ENCODE peak calls at places on chromosomes 16 and 17, in five cellular contexts. R is heart left ventricle, H is left lung, J is neuronal stem cell, G is foreskin keratinocyte. M is an unnamed sample.

GRCh38 chr16:85145734-85146531 is 33.7 kb upstream of the CIBAR2 start:
- DNase-seq in R (no peak), G (no peak), J (no peak), H (peak), M (no peak)

GRCh38 chr16:69481901-69482341 is 57.5 kb downstream of the CYB5B start:
- DNase-seq in H (peak), J (no peak), R (peak), G (peak), M (peak)

GRCh38 chr16:66604376-66605176 is at the start of gene CMTM3:
- DNase-seq in G (no peak), J (peak), R (peak), H (peak), M (no peak)

GRCh38 chr16:71460246-71460645 is 1.8 kb downstream of the ZNF23 start:
- DNase-seq in R (no peak), G (no peak), H (no peak), J (no peak), M (no peak)

GRCh38 chr17:17416400-17417360 is 60.1 kb upstream of the MED9 start:
- DNase-seq in R (no peak), J (no peak), G (no peak), H (no peak), M (peak)

GRCh38 chr17:4815043-4815675 is 8.2 kb downstream of the PLD2 start:
- DNase-seq in H (no peak), G (no peak), R (no peak), J (no peak), M (no peak)

GRCh38 chr16:71762186-71762585 is 37.7 kb upstream of the PHLPP2 start:
- DNase-seq in R (no peak), G (no peak), H (no peak), J (no peak), M (no peak)

GRCh38 chr17:29243792-29244191 is 2.9 kb upstream of the CRYBA1 start:
- DNase-seq in R (no peak), H (no peak), G (no peak), J (no peak), M (no peak)

GRCh38 chr16:81902025-81902424 is 109.2 kb downstream of the SDR42E1 start:
- DNase-seq in J (no peak), R (no peak), G (no peak), H (no peak), M (no peak)

GRCh38 chr16:29858974-29859373 is 4.1 kb downstream of the CDIPT start:
- DNase-seq in R (no peak), G (no peak), H (no peak), J (no peak), M (no peak)

GRCh38 chr17:72657467-72658317 is 434.8 kb downstream of the SLC39A11 start:
- DNase-seq in G (no peak), J (no peak), R (no peak), H (no peak), M (no peak)

GRCh38 chr16:5900046-5900445 is 802.5 kb upstream of the EEF2KMT start:
- DNase-seq in J (no peak), G (no peak), R (no peak), H (no peak), M (no peak)

GRCh38 chr16:4052801-4053662 is 63.2 kb downstream of the ADCY9 start:
- DNase-seq in R (peak), J (no peak), G (peak), H (no peak), M (peak)

GRCh38 chr16:30948956-30949654 is at the start of gene ORAI3:
- DNase-seq in J (peak), H (peak), G (no peak), R (peak), M (peak)

GRCh38 chr16:56611281-56611833 is 3.0 kb downstream of the MT2A start:
- DNase-seq in H (no peak), R (no peak), J (no peak), G (no peak), M (no peak)

GRCh38 chr16:54194008-54194731 is 92.4 kb downstream of the IRX3 start:
- DNase-seq in H (peak), G (peak), J (peak), R (peak), M (peak)

GRCh38 chr17:63116967-63117366 is 150.9 kb downstream of the TANC2 start:
- DNase-seq in H (no peak), J (peak), G (peak), R (no peak), M (no peak)

GRCh38 chr17:39118674-39119419 is 32.6 kb downstream of the PLXDC1 start:
- DNase-seq in J (no peak), H (no peak), R (no peak), G (no peak), M (no peak)

DNA sequence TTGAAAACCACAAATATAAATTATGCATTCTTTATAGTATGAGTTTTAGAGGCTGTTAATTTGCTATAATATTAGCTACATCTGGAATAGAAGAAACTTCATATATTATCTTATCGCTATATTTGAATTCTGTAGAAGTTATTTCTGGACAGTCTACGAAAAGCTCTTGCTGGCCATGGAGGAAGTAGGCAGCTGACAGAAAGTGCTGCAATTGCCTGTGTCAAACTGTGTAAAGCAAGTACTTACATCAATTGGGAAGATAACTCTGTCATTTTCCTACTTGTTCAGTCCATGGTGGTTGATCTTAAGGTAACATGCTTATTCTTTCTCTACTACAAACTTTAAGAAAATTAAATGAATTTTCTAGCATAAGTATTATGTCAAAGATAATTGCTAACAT is 96.8 kb downstream of the OMG start:
- DNase-seq in G (no peak), H (no peak), J (no peak), R (no peak), M (no peak)
- H3K27ac ChIP-seq in G (no peak), H (no peak), J (no peak), R (no peak), M (no peak)

DNA sequence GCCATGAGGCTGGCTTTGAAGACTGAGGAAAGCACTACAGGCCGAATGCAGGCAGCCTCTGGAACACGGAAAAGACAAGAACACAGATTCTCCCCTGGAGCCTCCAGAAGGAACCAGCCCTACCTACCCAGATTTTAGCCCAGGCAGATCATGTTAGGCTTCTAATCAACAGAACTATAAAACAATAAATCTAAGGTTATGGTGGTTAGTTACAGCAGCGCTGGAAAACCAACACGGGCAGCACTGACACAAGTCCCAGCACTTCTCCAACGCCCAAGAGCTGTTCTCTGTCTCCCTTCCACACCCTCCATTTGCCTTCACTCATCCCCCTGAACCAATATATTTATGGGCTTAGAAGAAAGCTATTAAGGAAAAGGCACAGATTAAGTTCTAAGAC is 7.5 kb downstream of the ANKRD11 start:
- DNase-seq in H (no peak), J (no peak), G (no peak), R (no peak), M (no peak)
- H3K27ac ChIP-seq in H (no peak), J (no peak), G (peak), R (peak), M (no peak)

GRCh38 chr16:57815987-57816745 is 13.9 kb upstream of the KIFC3 start:
- DNase-seq in J (no peak), H (peak), G (peak), R (peak), M (no peak)
- H3K27ac ChIP-seq in J (no peak), H (peak), G (peak), R (peak), M (no peak)

DNA sequence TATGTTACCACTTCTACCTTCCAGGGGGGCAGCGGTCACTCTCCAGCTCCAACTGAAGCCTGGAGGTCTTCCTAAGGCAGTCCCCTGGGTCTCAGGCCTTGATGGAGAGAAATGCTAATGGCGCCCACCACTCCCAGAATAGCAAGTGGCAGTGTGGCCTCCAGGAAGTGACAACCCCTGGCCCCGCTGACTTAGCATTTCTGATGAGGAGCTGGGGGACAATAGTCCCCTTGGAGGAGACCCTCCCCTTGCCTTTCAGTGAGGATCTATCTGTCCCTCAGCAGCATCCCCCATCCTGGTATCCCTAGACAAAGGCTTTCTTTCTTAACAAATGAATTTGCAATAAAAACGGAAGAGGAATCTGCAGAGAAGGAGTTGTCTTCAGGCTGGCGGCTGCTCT is 68.8 kb downstream of the LITAF start:
- DNase-seq in G (no peak), J (no peak), H (no peak), R (no peak), M (no peak)
- H3K27ac ChIP-seq in G (no peak), J (no peak), H (no peak), R (no peak), M (no peak)

GRCh38 chr17:43475494-43476089 is 8.2 kb upstream of the DHX8 start:
- DNase-seq in R (no peak), H (no peak), J (no peak), G (no peak), M (no peak)
- H3K27ac ChIP-seq in R (no peak), H (no peak), J (no peak), G (no peak), M (no peak)

DNA sequence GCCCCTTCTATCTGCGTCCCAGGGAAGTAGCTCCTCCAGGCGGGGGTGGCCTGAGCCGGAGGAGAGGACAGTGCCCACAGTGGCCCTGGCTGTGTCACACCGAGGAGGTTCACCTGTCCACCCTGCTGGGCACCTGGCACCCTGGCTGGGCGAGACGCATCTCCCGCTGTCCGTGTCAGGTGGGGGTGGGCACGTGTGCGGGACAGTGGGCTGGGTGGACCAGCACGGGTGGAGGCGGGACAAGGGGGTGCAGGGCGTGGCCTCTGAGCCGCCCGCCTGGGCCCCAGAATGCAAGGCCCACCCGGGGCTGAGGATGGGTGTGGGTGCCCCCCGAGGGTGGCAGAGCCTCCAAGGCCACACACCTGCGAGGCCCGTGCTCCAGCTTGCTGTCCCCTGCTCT is 33.7 kb downstream of the BAHCC1 start:
- DNase-seq in H (no peak), G (no peak), R (no peak), J (no peak), M (no peak)
- H3K27ac ChIP-seq in H (no peak), G (no peak), R (no peak), J (no peak), M (peak)

DNA sequence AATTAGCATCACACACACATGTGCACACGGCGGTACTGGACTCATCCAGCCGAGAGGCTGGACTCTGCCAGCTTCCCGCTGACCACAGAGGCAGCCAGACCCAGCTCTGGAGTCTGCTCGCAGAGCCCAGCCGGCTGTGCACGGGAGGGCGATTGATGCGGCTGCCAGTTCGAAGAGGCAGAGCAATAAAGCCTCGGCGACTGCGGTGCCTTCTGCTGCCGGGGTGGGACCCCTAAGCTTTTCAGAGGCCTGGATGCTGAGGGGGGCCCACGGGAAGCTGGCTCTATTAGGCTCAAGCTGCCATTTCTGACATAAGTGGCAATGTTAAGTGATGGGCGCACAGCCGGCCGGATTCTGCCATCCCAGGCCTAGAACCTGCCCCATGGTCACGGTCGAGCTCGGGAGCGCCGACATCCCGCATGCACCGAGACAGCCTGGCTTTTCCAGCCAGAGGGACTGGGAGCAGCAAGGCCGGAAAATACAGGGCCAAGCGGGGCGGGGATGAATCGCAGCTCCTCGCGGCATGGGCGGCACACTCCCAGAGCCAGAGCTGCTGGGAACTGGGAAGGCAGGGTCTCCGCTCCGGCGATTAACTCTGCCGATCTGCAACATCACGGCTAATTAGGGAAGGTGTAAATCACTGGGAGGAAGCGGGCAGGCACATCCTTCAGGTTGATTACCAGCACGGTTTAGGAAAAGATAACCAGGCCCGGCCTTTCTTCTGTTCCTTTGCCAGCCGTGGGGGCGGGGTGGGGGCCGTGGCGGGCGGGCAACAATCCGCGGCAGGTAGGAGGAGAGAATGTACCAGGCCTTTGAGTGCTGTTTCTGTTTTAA is 57.7 kb downstream of the TBC1D16 start:
- DNase-seq in J (no peak), H (peak), G (no peak), R (no peak), M (peak)
- H3K27ac ChIP-seq in J (no peak), H (no peak), G (no peak), R (no peak), M (no peak)

GRCh38 chr17:28199115-28199514 is 119.9 kb upstream of the TMEM97 start:
- DNase-seq in H (no peak), R (no peak), J (no peak), G (no peak), M (no peak)

GRCh38 chr17:28204751-28205150 is 114.2 kb upstream of the TMEM97 start:
- DNase-seq in G (peak), J (no peak), R (no peak), H (no peak), M (no peak)

GRCh38 chr17:28199728-28200127 is 119.3 kb upstream of the TMEM97 start:
- DNase-seq in H (no peak), G (no peak), R (no peak), J (no peak), M (no peak)

GRCh38 chr17:28204244-28204643 is 114.8 kb upstream of the TMEM97 start:
- DNase-seq in H (no peak), R (no peak), J (no peak), G (no peak), M (no peak)

DNA sequence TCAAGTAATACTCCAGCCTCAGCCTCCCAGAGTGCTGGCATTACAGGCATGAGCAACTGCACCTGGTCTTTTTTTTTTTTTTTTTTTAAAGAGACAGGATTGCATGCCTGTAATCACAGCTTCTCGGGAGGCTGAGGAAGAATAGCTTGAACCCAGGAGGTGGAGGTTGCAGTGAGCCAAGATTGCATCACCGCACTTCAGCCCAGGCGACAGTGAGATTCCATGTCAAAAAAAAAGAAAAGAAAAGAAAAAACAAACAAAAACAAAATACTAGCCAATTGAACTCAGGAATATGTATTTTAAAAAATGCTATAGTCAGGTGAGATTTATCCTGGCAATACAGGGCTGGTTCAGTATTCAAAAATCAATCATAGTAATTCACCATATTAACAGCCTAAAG is 117.7 kb upstream of the TMEM97 start:
- DNase-seq in H (no peak), G (no peak), R (no peak), J (no peak), M (no peak)
- H3K27ac ChIP-seq in H (no peak), G (no peak), R (no peak), J (no peak), M (no peak)

GRCh38 chr17:78726471-78727010 is 55.5 kb downstream of the CYTH1 start:
- DNase-seq in H (no peak), R (no peak), J (no peak), G (no peak), M (no peak)

GRCh38 chr17:78724544-78724943 is 57.5 kb downstream of the CYTH1 start:
- DNase-seq in G (no peak), R (no peak), H (no peak), J (no peak), M (no peak)

GRCh38 chr17:78723957-78724356 is 58.1 kb downstream of the CYTH1 start:
- DNase-seq in H (no peak), G (no peak), J (no peak), R (no peak), M (no peak)

GRCh38 chr17:78725448-78726021 is 56.5 kb downstream of the CYTH1 start:
- DNase-seq in G (no peak), J (no peak), R (no peak), H (no peak), M (no peak)

DNA sequence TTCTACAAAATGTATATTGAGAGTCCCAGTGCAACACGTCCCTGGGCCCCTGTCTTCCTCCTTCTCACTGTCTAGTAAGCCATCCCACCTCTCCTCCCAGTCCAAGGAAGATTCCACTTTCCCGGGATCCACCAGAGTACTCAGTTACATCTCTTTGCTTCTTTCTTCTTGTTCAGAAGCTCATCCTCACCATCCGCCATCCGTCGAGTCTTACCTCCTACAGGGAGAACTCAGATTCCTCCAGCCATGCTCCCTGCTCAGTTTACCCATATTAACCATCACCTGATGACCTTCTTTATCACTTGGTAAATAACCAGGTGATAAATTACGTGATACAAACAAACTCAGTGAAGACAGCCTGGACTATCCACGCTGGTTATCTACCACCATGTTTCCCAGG is 57.1 kb downstream of the CYTH1 start:
- DNase-seq in R (no peak), J (no peak), G (no peak), H (no peak), M (no peak)
- H3K27ac ChIP-seq in R (no peak), J (no peak), G (no peak), H (no peak), M (peak)

GRCh38 chr17:55727920-55728319 is 5.3 kb upstream of the TMEM100 start:
- DNase-seq in G (no peak), R (no peak), J (no peak), H (no peak), M (no peak)
- H3K27ac ChIP-seq in G (no peak), R (no peak), J (no peak), H (no peak), M (no peak)

M was measured in substantia nigra.